ENCODE peak calls at places on chromosomes 3 and 15, in four cellular contexts. One of them, this sample, is unnamed.

GRCh38 chr15:32643907-32644445 is 2.5 kb downstream of the SCG5 start:
- DNase-seq in MCF 10A: no peak
- DNase-seq in naive thymus-derived CD8-positive, alpha-beta T cell: no peak
- DNase-seq in activated B cell treated with CpG ODN at 0.5 μM for 24 hours: no peak
- DNase-seq in this sample: no peak

GRCh38 chr15:64237677-64238076 is 74.9 kb upstream of the PPIB start:
- DNase-seq in MCF 10A: no peak
- DNase-seq in naive thymus-derived CD8-positive, alpha-beta T cell: no peak
- DNase-seq in activated B cell treated with CpG ODN at 0.5 μM for 24 hours: no peak
- DNase-seq in this sample: no peak

GRCh38 chr3:50260027-50260941 is 8.7 kb upstream of the SEMA3B start:
- DNase-seq in MCF 10A: peak
- DNase-seq in naive thymus-derived CD8-positive, alpha-beta T cell: peak
- DNase-seq in activated B cell treated with CpG ODN at 0.5 μM for 24 hours: peak
- DNase-seq in this sample: peak

GRCh38 chr15:84099181-84099580 is 136.4 kb upstream of the GOLGA6L4 start:
- DNase-seq in MCF 10A: peak
- DNase-seq in naive thymus-derived CD8-positive, alpha-beta T cell: no peak
- DNase-seq in activated B cell treated with CpG ODN at 0.5 μM for 24 hours: no peak
- DNase-seq in this sample: peak

GRCh38 chr3:9013782-9014181 is 50.5 kb upstream of the RAD18 start:
- DNase-seq in MCF 10A: no peak
- DNase-seq in naive thymus-derived CD8-positive, alpha-beta T cell: no peak
- DNase-seq in activated B cell treated with CpG ODN at 0.5 μM for 24 hours: no peak
- DNase-seq in this sample: no peak

GRCh38 chr3:116020495-116020894 is 397.2 kb downstream of the GAP43 start:
- DNase-seq in MCF 10A: peak
- DNase-seq in naive thymus-derived CD8-positive, alpha-beta T cell: no peak
- DNase-seq in activated B cell treated with CpG ODN at 0.5 μM for 24 hours: no peak
- DNase-seq in this sample: no peak

GRCh38 chr3:126154391-126155279 is 25.8 kb downstream of the ALDH1L1 start:
- DNase-seq in MCF 10A: no peak
- DNase-seq in naive thymus-derived CD8-positive, alpha-beta T cell: no peak
- DNase-seq in activated B cell treated with CpG ODN at 0.5 μM for 24 hours: no peak
- DNase-seq in this sample: no peak

GRCh38 chr15:26893351-26894065 is 26.6 kb downstream of the GABRA5 start:
- DNase-seq in MCF 10A: no peak
- DNase-seq in naive thymus-derived CD8-positive, alpha-beta T cell: no peak
- DNase-seq in activated B cell treated with CpG ODN at 0.5 μM for 24 hours: no peak
- DNase-seq in this sample: no peak

GRCh38 chr3:146498002-146498736 is 28.8 kb upstream of the PLSCR2 start:
- DNase-seq in MCF 10A: no peak
- DNase-seq in naive thymus-derived CD8-positive, alpha-beta T cell: peak
- DNase-seq in activated B cell treated with CpG ODN at 0.5 μM for 24 hours: no peak
- DNase-seq in this sample: no peak

GRCh38 chr3:30346927-30347320 is 259.5 kb upstream of the TGFBR2 start:
- DNase-seq in MCF 10A: no peak
- DNase-seq in naive thymus-derived CD8-positive, alpha-beta T cell: no peak
- DNase-seq in activated B cell treated with CpG ODN at 0.5 μM for 24 hours: no peak
- DNase-seq in this sample: no peak

GRCh38 chr15:74725241-74725774 is at the start of gene CYP1A1:
- DNase-seq in MCF 10A: peak
- DNase-seq in naive thymus-derived CD8-positive, alpha-beta T cell: no peak
- DNase-seq in activated B cell treated with CpG ODN at 0.5 μM for 24 hours: no peak
- DNase-seq in this sample: no peak